ENCODE peak calls at places on chromosomes 3 and 15, in ten cellular contexts. V is right atrium auricular region; J is GM23338; F is IMR-90; T is HL-60; R is iPS DF 6.9; H is PC-9; S is CD8-positive, alpha-beta T cell; E is caudate nucleus; D is upper lobe of right lung. Z is an unnamed sample.

GRCh38 chr15:38696120-38696727 is 131.6 kb upstream of the RASGRP1 start:
- DNase-seq in V (no peak), J (no peak), F (peak; percentile 63), T (peak; percentile 38), R (no peak), H (no peak), S (peak; percentile 65), E (no peak), D (no peak), Z (no peak)

GRCh38 chr15:35740761-35741160 is 194.8 kb upstream of the DPH6 start:
- DNase-seq in V (no peak), J (no peak), F (peak; percentile 89), T (no peak), R (no peak), H (no peak), S (no peak), E (no peak), D (no peak), Z (no peak)

GRCh38 chr15:99123706-99124451 is 19.0 kb downstream of the SYNM start:
- DNase-seq in V (peak; percentile 93), J (peak; percentile 47), F (peak; percentile 96), T (peak; percentile 49), R (no peak), H (peak; percentile 89), S (no peak), E (peak; percentile 77), D (peak; percentile 82), Z (peak; percentile 66)

GRCh38 chr3:67605377-67605776 is 49.0 kb downstream of the SUCLG2 start:
- DNase-seq in V (no peak), J (peak; percentile 30), F (peak; percentile 83), T (no peak), R (no peak), H (peak; percentile 35), S (no peak), E (no peak), D (no peak), Z (no peak)

GRCh38 chr3:151768393-151768930 is 34.7 kb downstream of the AADACL2 start:
- DNase-seq in V (no peak), J (no peak), F (no peak), T (no peak), R (no peak), H (no peak), S (no peak), E (no peak), D (no peak), Z (no peak)

GRCh38 chr3:158909870-158910269 is 108.0 kb downstream of the MFSD1 start:
- DNase-seq in V (no peak), J (no peak), F (no peak), T (no peak), R (no peak), H (no peak), S (no peak), E (no peak), D (no peak), Z (no peak)

GRCh38 chr15:34366271-34367043 is 539 bp downstream of the LPCAT4 start:
- DNase-seq in V (no peak), J (peak; percentile 93), F (peak; percentile 36), T (peak; percentile 64), R (no peak), H (peak; percentile 73), S (peak; percentile 41), E (peak; percentile 41), D (peak; percentile 82), Z (peak; percentile 45)

GRCh38 chr3:126515066-126515706 is 2.4 kb downstream of the UROC1 start:
- DNase-seq in V (no peak), J (no peak), F (no peak), T (no peak), R (no peak), H (no peak), S (no peak), E (no peak), D (peak; percentile 44), Z (no peak)

DNA sequence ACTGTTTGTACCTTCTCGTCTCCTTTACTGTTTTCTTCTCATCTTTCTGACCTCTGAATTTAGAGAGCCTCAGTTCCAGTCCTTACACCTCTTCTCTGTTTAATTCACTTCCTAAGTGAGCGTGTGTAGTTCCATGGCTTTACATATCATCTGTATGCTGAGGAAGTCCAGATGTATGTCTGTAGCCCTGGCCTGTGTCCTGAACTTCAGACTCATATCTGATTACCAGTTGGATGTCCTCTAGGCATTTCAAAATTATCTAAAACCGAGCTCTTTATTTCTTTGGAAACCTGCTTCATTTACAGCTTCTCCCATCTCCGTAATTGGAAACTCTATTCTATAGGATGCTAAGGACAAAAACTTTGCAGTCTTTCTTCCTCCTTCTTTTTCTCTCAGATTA is 75.8 kb downstream of the MAP2K5 start:
- DNase-seq in V (no peak), J (no peak), F (no peak), T (no peak), R (no peak), H (no peak), S (no peak), E (no peak), D (no peak), Z (no peak)
- H3K27ac ChIP-seq in V (no peak overlapping the region), J (no peak overlapping the region), F (no peak overlapping the region), T (no peak overlapping the region), R (no peak overlapping the region), H (no peak overlapping the region), S (no peak overlapping the region), E (no peak overlapping the region), D (no peak overlapping the region), Z (no peak overlapping the region)

GRCh38 chr3:120685411-120685810 is 3.4 kb upstream of the HGD start:
- DNase-seq in V (no peak), J (no peak), F (no peak), T (no peak), R (no peak), H (no peak), S (no peak), E (no peak), D (no peak), Z (no peak)
- H3K27ac ChIP-seq in V (no peak overlapping the region), J (no peak overlapping the region), F (no peak overlapping the region), T (no peak overlapping the region), R (no peak overlapping the region), H (no peak overlapping the region), S (no peak overlapping the region), E (no peak overlapping the region), D (no peak overlapping the region), Z (no peak overlapping the region)

DNA sequence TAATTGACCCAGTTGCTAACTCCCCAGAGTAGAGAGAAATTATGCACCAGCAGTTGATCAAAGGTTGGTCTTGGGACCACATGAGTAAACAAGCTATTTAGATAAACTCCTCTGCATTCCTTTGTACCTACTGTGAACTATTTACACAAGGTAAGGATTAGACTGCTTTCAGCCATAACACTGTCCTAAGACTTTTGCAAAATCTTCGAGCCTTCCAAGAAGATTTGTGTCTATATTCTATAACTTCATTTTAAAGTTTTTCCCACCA is 108.5 kb upstream of the UNC13C start:
- DNase-seq in V (no peak), J (no peak), F (no peak), T (no peak), R (no peak), H (no peak), S (no peak), E (no peak), D (no peak), Z (no peak)
- H3K27ac ChIP-seq in V (no peak overlapping the region), J (no peak overlapping the region), F (no peak overlapping the region), T (no peak overlapping the region), R (no peak overlapping the region), H (no peak overlapping the region), S (no peak overlapping the region), E (no peak overlapping the region), D (no peak overlapping the region), Z (no peak overlapping the region)

GRCh38 chr3:14489641-14490040 is 50.5 kb downstream of the GRIP2 start:
- DNase-seq in V (no peak), J (no peak), F (no peak), T (no peak), R (no peak), H (no peak), S (no peak), E (no peak), D (no peak), Z (no peak)
- H3K27ac ChIP-seq in V (no peak overlapping the region), J (no peak overlapping the region), F (no peak overlapping the region), T (no peak overlapping the region), R (no peak overlapping the region), H (no peak overlapping the region), S (no peak overlapping the region), E (no peak overlapping the region), D (no peak overlapping the region), Z (no peak overlapping the region)

GRCh38 chr3:16437640-16438039 is 75.9 kb downstream of the RFTN1 start:
- DNase-seq in V (no peak), J (no peak), F (no peak), T (no peak), R (no peak), H (no peak), S (no peak), E (no peak), D (no peak), Z (no peak)
- H3K27ac ChIP-seq in V (no peak overlapping the region), J (no peak overlapping the region), F (no peak overlapping the region), T (no peak overlapping the region), R (no peak overlapping the region), H (no peak overlapping the region), S (no peak overlapping the region), E (no peak overlapping the region), D (no peak overlapping the region), Z (no peak overlapping the region)

GRCh38 chr15:93028111-93028631 is 60.8 kb downstream of the RGMA start:
- DNase-seq in V (peak; percentile 59), J (no peak), F (no peak), T (no peak), R (no peak), H (no peak), S (no peak), E (no peak), D (no peak), Z (no peak)
- H3K27ac ChIP-seq in V (peak overlapping the region; percentile 79), J (peak overlapping the region; percentile 59), F (peak overlapping the region; percentile 64), T (peak overlapping the region; percentile 36), R (no peak overlapping the region), H (peak overlapping the region; percentile 39), S (no peak overlapping the region), E (peak overlapping the region; percentile 39), D (peak overlapping the region; percentile 82), Z (peak overlapping the region; percentile 9)

GRCh38 chr3:70980646-70981031 is 602.9 kb downstream of the FOXP1 start:
- DNase-seq in V (no peak), J (no peak), F (peak; percentile 36), T (no peak), R (no peak), H (no peak), S (no peak), E (no peak), D (no peak), Z (no peak)

GRCh38 chr3:70982700-70983140 is 600.8 kb downstream of the FOXP1 start:
- DNase-seq in V (peak; percentile 67), J (peak; percentile 54), F (peak; percentile 86), T (no peak), R (no peak), H (peak; percentile 89), S (no peak), E (no peak), D (no peak), Z (peak; percentile 28)

GRCh38 chr3:70981252-70981933 is 602.1 kb downstream of the FOXP1 start:
- DNase-seq in V (no peak), J (no peak), F (no peak), T (no peak), R (no peak), H (no peak), S (no peak), E (no peak), D (no peak), Z (no peak)

GRCh38 chr3:70979983-70980645 is 603.4 kb downstream of the FOXP1 start:
- DNase-seq in V (no peak), J (no peak), F (peak; percentile 35), T (no peak), R (no peak), H (no peak), S (no peak), E (no peak), D (no peak), Z (no peak)

GRCh38 chr3:70982274-70982673 is 601.3 kb downstream of the FOXP1 start:
- DNase-seq in V (no peak), J (no peak), F (no peak), T (no peak), R (no peak), H (no peak), S (no peak), E (no peak), D (no peak), Z (no peak)
- H3K27ac ChIP-seq in V (peak overlapping the region; percentile 76), J (no peak overlapping the region), F (peak overlapping the region; percentile 38), T (no peak overlapping the region), R (no peak overlapping the region), H (peak overlapping the region; percentile 98), S (no peak overlapping the region), E (no peak overlapping the region), D (peak overlapping the region; percentile 89), Z (no peak overlapping the region)